ENCODE peak calls at places on chromosome 11, in seven cellular contexts. A is GM23338, W is fibroblast of lung, J is neural progenitor cell, C is PC-9, E is mammary epithelial cell, F is astrocyte. O is an unnamed sample.
A peak's percentile ranks its signal among the peaks of the same experiment; 100 is the strongest.

GRCh38 chr11:31767665-31768064 is 43.5 kb downstream of the PAX6 start:
- DNase-seq in J (peak; percentile 17), F (no peak), E (no peak), A (peak; percentile 15), W (no peak), C (no peak), O (no peak)

GRCh38 chr11:44964526-44965209 is 14.0 kb upstream of the TP53I11 start:
- DNase-seq in F (no peak), C (peak; percentile 64), J (peak; percentile 72), A (peak; percentile 67), W (no peak), E (no peak), O (no peak)

GRCh38 chr11:47565340-47566165 is at the start of gene PTPMT1:
- DNase-seq in A (peak; percentile 87), E (peak; percentile 62), J (peak; percentile 80), C (peak; percentile 70), W (peak; percentile 72), F (peak; percentile 53), O (peak; percentile 90)

GRCh38 chr11:102936864-102937509 is 18.5 kb downstream of the MMP13 start:
- DNase-seq in F (no peak), A (no peak), E (no peak), C (no peak), W (no peak), J (no peak), O (no peak)

GRCh38 chr11:104830508-104830907 is 67.8 kb downstream of the CASP12 start:
- DNase-seq in J (no peak), C (peak; percentile 9), W (no peak), F (no peak), A (no peak), E (no peak), O (no peak)

GRCh38 chr11:6658647-6659046 is 3.0 kb upstream of the DCHS1 start:
- DNase-seq in E (no peak), F (no peak), W (no peak), A (no peak), J (no peak), C (no peak), O (no peak)

GRCh38 chr11:31887180-31887579 is 76.1 kb upstream of the PAX6 start:
- DNase-seq in A (peak; percentile 83), W (no peak), C (no peak), J (peak; percentile 37), E (no peak), F (no peak), O (no peak)

GRCh38 chr11:129655247-129655832 is 160.3 kb upstream of the TMEM45B start:
- DNase-seq in J (no peak), E (no peak), F (no peak), C (no peak), A (no peak), W (no peak), O (no peak)

GRCh38 chr11:96664108-96664507 is 274.3 kb downstream of the JRKL start:
- DNase-seq in A (no peak), C (no peak), W (no peak), J (no peak), E (no peak), F (no peak), O (no peak)

GRCh38 chr11:112762686-112763048 is 198.6 kb upstream of the NCAM1 start:
- DNase-seq in E (no peak), C (no peak), F (no peak), J (no peak), W (no peak), A (no peak), O (no peak)

GRCh38 chr11:122556605-122557004 is 98.9 kb upstream of the UBASH3B start:
- DNase-seq in A (peak; percentile 74), J (peak; percentile 77), C (no peak), W (no peak), F (no peak), E (no peak), O (peak; percentile 72)

GRCh38 chr11:64317961-64318693 is at the start of gene PRDX5:
- DNase-seq in A (peak; percentile 97), C (peak; percentile 92), E (peak; percentile 95), W (peak; percentile 92), J (peak; percentile 97), F (peak; percentile 87), O (peak; percentile 98)

GRCh38 chr11:78208257-78209165 is 19.8 kb downstream of the USP35 start:
- DNase-seq in A (no peak), F (no peak), J (no peak), W (no peak), E (no peak), C (no peak), O (no peak)

DNA sequence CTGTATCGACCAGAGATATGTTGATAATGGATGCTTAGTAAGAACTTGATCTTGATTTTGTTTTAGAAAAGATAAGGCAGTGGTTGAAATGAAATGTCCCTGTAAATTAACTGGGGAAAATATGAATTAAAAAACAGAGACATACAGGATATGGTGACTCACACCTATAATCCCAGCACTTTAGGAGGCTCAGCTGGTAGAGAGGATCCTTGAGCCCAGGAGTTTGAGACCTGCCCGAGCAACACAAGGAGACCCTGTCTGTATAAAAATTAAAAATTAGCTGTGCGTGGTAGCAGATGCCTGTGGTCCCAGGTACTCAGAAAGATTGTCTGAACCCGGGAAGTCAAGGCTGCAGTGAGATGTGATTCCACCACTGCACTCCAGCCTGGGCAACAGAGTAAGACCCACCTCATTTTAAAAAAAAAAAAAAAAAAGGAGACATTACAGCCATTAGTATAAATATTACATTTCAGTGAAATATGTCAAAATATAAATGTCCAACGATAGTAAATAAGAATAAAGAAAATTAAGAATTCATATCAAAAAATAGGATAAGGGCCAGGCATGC is 4.6 kb downstream of the PICALM start:
- DNase-seq in C (peak; percentile 44), J (no peak), E (peak; percentile 55), W (peak; percentile 49), A (no peak), F (peak; percentile 36), O (no peak)
- H3K79me2 ChIP-seq in C (peaks cover 94% of the 10 kb centered on the region), J (peaks cover 94% of the 10 kb centered on the region), E (peaks cover 97% of the 10 kb centered on the region), W (peaks cover 96% of the 10 kb centered on the region), A (peaks cover 92% of the 10 kb centered on the region), F (peaks cover 96% of the 10 kb centered on the region), O (peaks cover 95% of the 10 kb centered on the region)

GRCh38 chr11:73579641-73580434 is 18.1 kb downstream of the FAM168A start:
- DNase-seq in J (no peak), C (no peak), F (no peak), E (no peak), W (no peak), A (no peak), O (no peak)

GRCh38 chr11:73582636-73583035 is 15.3 kb downstream of the FAM168A start:
- DNase-seq in F (no peak), J (no peak), A (no peak), C (no peak), E (no peak), W (no peak), O (no peak)

GRCh38 chr11:73576226-73576625 is 21.7 kb downstream of the FAM168A start:
- DNase-seq in A (no peak), C (no peak), W (no peak), F (no peak), E (no peak), J (peak; percentile 52), O (no peak)

GRCh38 chr11:73577496-73577917 is 20.4 kb downstream of the FAM168A start:
- DNase-seq in F (peak; percentile 32), W (peak; percentile 33), C (no peak), A (no peak), E (no peak), J (no peak), O (no peak)

DNA sequence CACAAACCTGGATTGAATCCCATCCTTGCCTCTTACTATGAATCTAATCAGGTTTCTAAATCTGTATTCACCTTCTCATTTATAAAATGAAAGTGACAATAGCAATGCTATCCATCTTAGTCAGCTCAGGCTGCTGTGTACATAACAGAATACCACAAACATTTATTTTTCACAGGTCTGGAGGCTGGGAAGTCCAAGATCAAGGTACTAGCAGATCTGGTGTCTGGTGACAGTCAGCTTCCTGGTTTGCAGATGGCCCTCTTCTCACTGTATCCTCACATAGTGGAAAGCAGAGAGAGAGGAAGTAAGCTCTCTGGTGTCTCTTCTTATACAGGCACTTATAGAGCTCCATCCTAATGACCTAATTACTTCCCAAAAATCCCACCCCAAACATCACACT is 19.1 kb downstream of the FAM168A start:
- DNase-seq in W (peak; percentile 20), C (peak; percentile 63), J (no peak), A (no peak), F (no peak), E (peak; percentile 8), O (no peak)
- H3K79me2 ChIP-seq in W (peaks cover 5% of the 10 kb centered on the region), C (no peaks in the 10 kb centered on the region), J (peaks cover 94% of the 10 kb centered on the region), A (peaks cover 58% of the 10 kb centered on the region), F (peaks cover 43% of the 10 kb centered on the region), E (peaks cover 43% of the 10 kb centered on the region), O (peaks cover 29% of the 10 kb centered on the region)

GRCh38 chr11:19936461-19936860 is 223.8 kb downstream of the DBX1 start:
- DNase-seq in J (no peak), C (no peak), W (no peak), F (no peak), A (no peak), E (no peak), O (no peak)
- H3K79me2 ChIP-seq in J (no peaks in the 10 kb centered on the region), C (no peaks in the 10 kb centered on the region), W (peaks cover 13% of the 10 kb centered on the region), F (no peaks in the 10 kb centered on the region), A (no peaks in the 10 kb centered on the region), E (no peaks in the 10 kb centered on the region), O (no peaks in the 10 kb centered on the region)

DNA sequence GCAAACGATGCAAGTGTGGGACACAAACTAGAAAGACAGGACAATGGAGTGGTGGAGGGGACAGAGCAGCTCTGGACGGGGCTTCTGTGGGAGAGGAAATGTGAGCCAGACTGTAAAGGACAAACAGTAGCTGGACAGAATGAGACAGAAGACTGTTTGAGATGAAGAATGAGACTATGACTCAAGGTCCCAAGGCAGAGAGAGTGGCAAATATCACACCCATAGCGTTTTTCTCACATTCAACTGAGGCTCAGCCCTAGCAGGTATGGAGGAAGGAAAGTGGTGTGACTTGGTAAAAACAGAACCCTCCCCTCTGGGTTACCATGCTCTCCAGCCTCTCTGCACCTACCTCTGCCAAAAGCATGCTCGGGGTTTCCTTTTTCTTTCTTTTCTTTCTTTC is 96.5 kb downstream of the RPL27A start:
- DNase-seq in F (no peak), A (no peak), J (no peak), C (no peak), W (no peak), E (no peak), O (no peak)
- H3K79me2 ChIP-seq in F (peaks cover 73% of the 10 kb centered on the region), A (no peaks in the 10 kb centered on the region), J (no peaks in the 10 kb centered on the region), C (no peaks in the 10 kb centered on the region), W (peaks cover 10% of the 10 kb centered on the region), E (peaks cover 89% of the 10 kb centered on the region), O (peaks cover 39% of the 10 kb centered on the region)

DNA sequence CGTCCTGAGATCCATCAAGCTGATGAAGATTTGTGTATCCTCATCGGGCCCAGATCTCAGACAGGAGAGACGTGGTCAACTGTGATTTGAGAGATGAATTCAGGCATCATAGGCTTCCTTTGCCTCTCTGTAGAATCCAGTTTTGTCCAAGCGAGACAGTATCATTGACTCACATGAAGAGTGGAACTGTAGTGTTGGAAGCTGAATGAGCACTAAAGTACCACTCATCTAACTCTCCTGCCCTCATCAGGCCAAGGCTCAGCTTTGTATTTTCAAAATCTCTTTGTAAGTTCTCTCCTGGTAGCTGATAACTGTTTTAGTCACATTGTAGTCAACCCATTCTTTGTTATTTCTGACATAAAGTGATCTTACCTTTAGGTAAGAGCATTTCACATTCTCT is 85.1 kb downstream of the KIRREL3 start:
- DNase-seq in W (no peak), C (no peak), E (no peak), J (no peak), A (no peak), F (no peak), O (no peak)
- H3K79me2 ChIP-seq in W (no peaks in the 10 kb centered on the region), C (no peaks in the 10 kb centered on the region), E (no peaks in the 10 kb centered on the region), J (no peaks in the 10 kb centered on the region), A (no peaks in the 10 kb centered on the region), F (no peaks in the 10 kb centered on the region), O (no peaks in the 10 kb centered on the region)